ENCODE peak calls at places on chromosomes 16 and 17, in five cellular contexts. L, F, B, Y and G are unnamed samples.

GRCh38 chr16:57892447-57893096 is 78.4 kb downstream of the CNGB1 start:
- DNase-seq in F (peak; percentile 68), B (no peak), L (no peak), Y (no peak), G (no peak)

GRCh38 chr16:1119766-1120611 is 23.9 kb upstream of the C1QTNF8 start:
- DNase-seq in B (no peak), L (no peak), F (no peak), Y (no peak), G (no peak)

GRCh38 chr16:88924834-88925539 is 52.0 kb downstream of the CBFA2T3 start:
- DNase-seq in Y (no peak), B (peak; percentile 80), F (peak; percentile 41), L (peak; percentile 63), G (no peak)

GRCh38 chr17:73172252-73172651 is 7.4 kb downstream of the SSTR2 start:
- DNase-seq in Y (no peak), B (no peak), F (no peak), L (no peak), G (no peak)

GRCh38 chr16:87979352-87979751 is 28.1 kb downstream of the BANP start:
- DNase-seq in B (no peak), Y (peak; percentile 29), F (no peak), L (no peak), G (no peak)

GRCh38 chr16:57537596-57538234 is 1.3 kb upstream of the CCDC102A start:
- DNase-seq in L (no peak), B (no peak), F (no peak), Y (no peak), G (no peak)

GRCh38 chr16:89974860-89975259 is 26.3 kb downstream of the DEF8 start:
- DNase-seq in B (no peak), F (no peak), L (no peak), Y (no peak), G (no peak)

GRCh38 chr16:15857779-15858560 is 1.1 kb upstream of the MYH11 start:
- DNase-seq in Y (peak; percentile 94), B (no peak), L (no peak), F (no peak), G (no peak)